ENCODE peak calls at places on chromosomes 13 and 19, in seven cellular contexts. One of them, this sample, is unnamed.

GRCh38 chr19:4965061-4965460 is 3.9 kb upstream of the KDM4B start:
- DNase-seq in T follicular helper cell: no peak
- DNase-seq in pulmonary artery endothelial cell: no peak
- DNase-seq in AG10803: no peak
- DNase-seq in NCI-H1694 treated with DMSO at 0.1 percent for 48 hours: no peak
- DNase-seq in progenitor cell of endocrine pancreas: no peak
- DNase-seq in left colon: no peak
- DNase-seq in this sample: no peak

GRCh38 chr19:41617941-41618730 is 8.7 kb downstream of the CEACAM4 start:
- DNase-seq in left colon: no peak
- DNase-seq in pulmonary artery endothelial cell: no peak
- DNase-seq in AG10803: no peak
- DNase-seq in NCI-H1694 treated with DMSO at 0.1 percent for 48 hours: no peak
- DNase-seq in T follicular helper cell: no peak
- DNase-seq in progenitor cell of endocrine pancreas: no peak
- DNase-seq in this sample: no peak

GRCh38 chr13:101654916-101655315 is 202.4 kb downstream of the ITGBL1 start:
- DNase-seq in progenitor cell of endocrine pancreas: no peak
- DNase-seq in AG10803: peak
- DNase-seq in T follicular helper cell: no peak
- DNase-seq in pulmonary artery endothelial cell: no peak
- DNase-seq in NCI-H1694 treated with DMSO at 0.1 percent for 48 hours: no peak
- DNase-seq in left colon: no peak
- DNase-seq in this sample: no peak

GRCh38 chr19:18479964-18480723 is 41.7 kb downstream of the ELL start:
- DNase-seq in NCI-H1694 treated with DMSO at 0.1 percent for 48 hours: peak
- DNase-seq in progenitor cell of endocrine pancreas: no peak
- DNase-seq in pulmonary artery endothelial cell: no peak
- DNase-seq in T follicular helper cell: no peak
- DNase-seq in left colon: peak
- DNase-seq in AG10803: peak
- DNase-seq in this sample: peak

GRCh38 chr19:15466851-15467733 is 2.7 kb upstream of the RASAL3 start:
- DNase-seq in pulmonary artery endothelial cell: peak
- DNase-seq in AG10803: peak
- DNase-seq in progenitor cell of endocrine pancreas: no peak
- DNase-seq in NCI-H1694 treated with DMSO at 0.1 percent for 48 hours: no peak
- DNase-seq in T follicular helper cell: no peak
- DNase-seq in left colon: peak
- DNase-seq in this sample: no peak

GRCh38 chr19:2274185-2274711 is 7.7 kb downstream of the PEAK3 start:
- DNase-seq in T follicular helper cell: no peak
- DNase-seq in pulmonary artery endothelial cell: no peak
- DNase-seq in left colon: no peak
- DNase-seq in AG10803: no peak
- DNase-seq in progenitor cell of endocrine pancreas: no peak
- DNase-seq in NCI-H1694 treated with DMSO at 0.1 percent for 48 hours: no peak
- DNase-seq in this sample: no peak

GRCh38 chr13:60617863-60618733 is 221.1 kb downstream of the TDRD3 start:
- DNase-seq in T follicular helper cell: no peak
- DNase-seq in progenitor cell of endocrine pancreas: no peak
- DNase-seq in NCI-H1694 treated with DMSO at 0.1 percent for 48 hours: no peak
- DNase-seq in left colon: peak
- DNase-seq in AG10803: peak
- DNase-seq in pulmonary artery endothelial cell: no peak
- DNase-seq in this sample: peak

GRCh38 chr19:11234486-11235075 is 4.8 kb upstream of the ANGPTL8 start:
- DNase-seq in progenitor cell of endocrine pancreas: no peak
- DNase-seq in T follicular helper cell: no peak
- DNase-seq in NCI-H1694 treated with DMSO at 0.1 percent for 48 hours: no peak
- DNase-seq in left colon: no peak
- DNase-seq in AG10803: no peak
- DNase-seq in pulmonary artery endothelial cell: no peak
- DNase-seq in this sample: no peak

GRCh38 chr13:22703601-22704209 is 477.1 kb upstream of the SGCG start:
- DNase-seq in NCI-H1694 treated with DMSO at 0.1 percent for 48 hours: no peak
- DNase-seq in progenitor cell of endocrine pancreas: no peak
- DNase-seq in AG10803: no peak
- DNase-seq in left colon: no peak
- DNase-seq in T follicular helper cell: no peak
- DNase-seq in pulmonary artery endothelial cell: no peak
- DNase-seq in this sample: no peak

GRCh38 chr13:113856716-113857065 is 7.2 kb downstream of the GAS6 start:
- DNase-seq in pulmonary artery endothelial cell: no peak
- DNase-seq in NCI-H1694 treated with DMSO at 0.1 percent for 48 hours: no peak
- DNase-seq in T follicular helper cell: no peak
- DNase-seq in progenitor cell of endocrine pancreas: no peak
- DNase-seq in left colon: peak
- DNase-seq in AG10803: no peak
- DNase-seq in this sample: no peak

GRCh38 chr19:14004619-14005380 is 1.3 kb downstream of the RFX1 start:
- DNase-seq in NCI-H1694 treated with DMSO at 0.1 percent for 48 hours: no peak
- DNase-seq in left colon: peak
- DNase-seq in T follicular helper cell: no peak
- DNase-seq in progenitor cell of endocrine pancreas: no peak
- DNase-seq in pulmonary artery endothelial cell: no peak
- DNase-seq in AG10803: peak
- DNase-seq in this sample: no peak

GRCh38 chr19:49355890-49356289 is 6.3 kb downstream of the TEAD2 start:
- DNase-seq in AG10803: peak
- DNase-seq in pulmonary artery endothelial cell: no peak
- DNase-seq in T follicular helper cell: no peak
- DNase-seq in left colon: no peak
- DNase-seq in NCI-H1694 treated with DMSO at 0.1 percent for 48 hours: no peak
- DNase-seq in progenitor cell of endocrine pancreas: no peak
- DNase-seq in this sample: no peak